ENCODE peak calls at places on chromosome 1, in four cellular contexts. F is GM23338, N is suprapubic skin, U is GM12892. L is an unnamed sample.

GRCh38 chr1:65309317-65310077 is at the start of gene DNAJC6:
- DNase-seq in U (peak; percentile 13), N (peak; percentile 76), F (peak; percentile 93), L (peak; percentile 31)

GRCh38 chr1:2525896-2526823 is at the start of gene PANK4:
- DNase-seq in F (peak; percentile 97), N (peak; percentile 95), U (peak; percentile 92), L (peak; percentile 97)

GRCh38 chr1:10456079-10456478 is 6.2 kb downstream of the CORT start:
- DNase-seq in N (no peak), U (no peak), F (peak; percentile 45), L (no peak)

GRCh38 chr1:189405419-189405818 is 1072.2 kb downstream of the BRINP3 start:
- DNase-seq in U (no peak), N (no peak), F (peak; percentile 36), L (no peak)

GRCh38 chr1:65846911-65847310 is 54.2 kb downstream of the PDE4B start:
- DNase-seq in N (no peak), U (no peak), F (no peak), L (no peak)

GRCh38 chr1:92755541-92756351 is 29.2 kb downstream of the EVI5 start:
- DNase-seq in N (no peak), F (no peak), U (no peak), L (no peak)

GRCh38 chr1:197908695-197909336 is 6.4 kb downstream of the C1orf53 start:
- DNase-seq in F (peak; percentile 69), N (no peak), U (no peak), L (no peak)

GRCh38 chr1:51417496-51418383 is 87.4 kb upstream of the TTC39A start:
- DNase-seq in F (no peak), U (no peak), N (no peak), L (no peak)

GRCh38 chr1:57843760-57844159 is 419.9 kb upstream of the DAB1 start:
- DNase-seq in U (no peak), F (no peak), N (no peak), L (no peak)

GRCh38 chr1:214791961-214792360 is 189.0 kb downstream of the CENPF start:
- DNase-seq in F (no peak), U (no peak), N (no peak), L (no peak)

GRCh38 chr1:84505167-84506001 is 802 bp upstream of the SPATA1 start:
- DNase-seq in U (peak; percentile 46), F (peak; percentile 74), N (peak; percentile 85), L (peak; percentile 32)

GRCh38 chr1:223845810-223846667 is at the start of gene TP53BP2:
- DNase-seq in U (peak; percentile 61), F (peak; percentile 91), N (peak; percentile 90), L (peak; percentile 67)

GRCh38 chr1:217184854-217185253 is 446.0 kb downstream of the GPATCH2 start:
- DNase-seq in U (no peak), F (no peak), N (no peak), L (no peak)

GRCh38 chr1:10975567-10976326 is 36.7 kb upstream of the TARDBP start:
- DNase-seq in U (no peak), N (peak; percentile 88), F (no peak), L (no peak)

GRCh38 chr1:12345350-12346217 is 115.8 kb downstream of the VPS13D start:
- DNase-seq in N (no peak), F (no peak), U (no peak), L (no peak)

GRCh38 chr1:235675152-235675890 is 25.7 kb upstream of the GNG4 start:
- DNase-seq in N (no peak), U (no peak), F (peak; percentile 27), L (no peak)

GRCh38 chr1:48808496-48808895 is 31.8 kb upstream of the BEND5 start:
- DNase-seq in F (no peak), N (no peak), U (no peak), L (no peak)

GRCh38 chr1:114229368-114229767 is 75.7 kb upstream of the SYT6 start:
- DNase-seq in U (no peak), N (no peak), F (no peak), L (no peak)

DNA sequence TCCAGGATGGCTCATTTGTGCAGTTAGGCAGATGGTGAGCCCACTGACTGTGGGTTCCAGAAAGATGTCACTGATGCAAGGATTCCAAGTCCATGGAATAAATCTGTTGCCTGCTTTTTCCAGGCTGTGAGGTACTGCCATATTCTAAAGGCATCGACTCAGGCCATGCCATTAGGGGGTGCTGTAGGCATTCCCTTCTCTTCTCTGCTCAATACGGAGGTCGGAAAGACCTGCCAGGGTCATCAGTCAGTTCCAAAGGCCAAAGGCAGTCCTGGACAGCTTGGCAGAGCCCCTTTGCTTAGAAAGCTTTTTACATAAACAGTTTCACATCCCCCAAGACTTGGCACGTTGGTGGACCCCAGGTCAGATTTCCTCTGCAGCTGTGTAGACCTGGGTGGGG is 31.7 kb upstream of the TMEM125 start:
- DNase-seq in N (no peak), F (peak; percentile 89), U (no peak), L (peak; percentile 52)
- TF ChIP-seq POLR2AphosphoS5 in N (no peak), F (no peak), U (no peak), L (no peak)

GRCh38 chr1:151620286-151620685 is 8.4 kb downstream of the SNX27 start:
- DNase-seq in U (no peak), N (no peak), F (no peak), L (no peak)

GRCh38 chr1:151617995-151618394 is 6.1 kb downstream of the SNX27 start:
- DNase-seq in N (no peak), U (no peak), F (no peak), L (no peak)

GRCh38 chr1:151619489-151620093 is 7.7 kb downstream of the SNX27 start:
- DNase-seq in U (no peak), N (no peak), F (no peak), L (no peak)

GRCh38 chr1:151616505-151616849 is 4.6 kb downstream of the SNX27 start:
- DNase-seq in U (no peak), F (no peak), N (no peak), L (no peak)

DNA sequence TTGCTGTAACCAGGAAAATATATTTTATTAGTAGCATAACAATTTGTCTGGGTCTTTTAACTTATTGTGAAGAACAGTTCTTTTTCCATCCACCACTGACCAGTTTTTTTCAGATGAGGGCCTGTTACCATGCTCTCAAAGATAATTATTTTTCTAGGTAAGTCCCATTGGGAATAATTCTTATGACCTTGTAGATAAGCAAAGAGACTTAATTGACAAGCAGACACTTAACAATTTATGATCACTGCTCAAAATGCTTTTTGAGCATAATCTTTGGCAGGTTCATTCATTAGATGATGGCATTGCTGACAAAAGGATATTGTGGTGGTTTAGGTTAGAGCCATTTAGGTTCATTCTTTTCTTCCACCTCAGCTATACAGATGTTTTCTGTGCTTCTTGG is 6.6 kb downstream of the SNX27 start:
- DNase-seq in N (no peak), F (no peak), U (no peak), L (no peak)
- TF ChIP-seq POLR2AphosphoS5 in N (no peak), F (no peak), U (no peak), L (no peak)

GRCh38 chr1:25607123-25607522 is 9.5 kb upstream of the MAN1C1 start:
- DNase-seq in F (no peak), N (no peak), U (no peak), L (no peak)

GRCh38 chr1:25610822-25611630 is 5.6 kb upstream of the MAN1C1 start:
- DNase-seq in F (no peak), N (peak; percentile 65), U (no peak), L (no peak)

GRCh38 chr1:25611843-25612242 is 4.7 kb upstream of the MAN1C1 start:
- DNase-seq in N (peak; percentile 31), F (no peak), U (no peak), L (no peak)

GRCh38 chr1:25609921-25610320 is 6.7 kb upstream of the MAN1C1 start:
- DNase-seq in U (no peak), N (peak; percentile 32), F (peak; percentile 66), L (no peak)

DNA sequence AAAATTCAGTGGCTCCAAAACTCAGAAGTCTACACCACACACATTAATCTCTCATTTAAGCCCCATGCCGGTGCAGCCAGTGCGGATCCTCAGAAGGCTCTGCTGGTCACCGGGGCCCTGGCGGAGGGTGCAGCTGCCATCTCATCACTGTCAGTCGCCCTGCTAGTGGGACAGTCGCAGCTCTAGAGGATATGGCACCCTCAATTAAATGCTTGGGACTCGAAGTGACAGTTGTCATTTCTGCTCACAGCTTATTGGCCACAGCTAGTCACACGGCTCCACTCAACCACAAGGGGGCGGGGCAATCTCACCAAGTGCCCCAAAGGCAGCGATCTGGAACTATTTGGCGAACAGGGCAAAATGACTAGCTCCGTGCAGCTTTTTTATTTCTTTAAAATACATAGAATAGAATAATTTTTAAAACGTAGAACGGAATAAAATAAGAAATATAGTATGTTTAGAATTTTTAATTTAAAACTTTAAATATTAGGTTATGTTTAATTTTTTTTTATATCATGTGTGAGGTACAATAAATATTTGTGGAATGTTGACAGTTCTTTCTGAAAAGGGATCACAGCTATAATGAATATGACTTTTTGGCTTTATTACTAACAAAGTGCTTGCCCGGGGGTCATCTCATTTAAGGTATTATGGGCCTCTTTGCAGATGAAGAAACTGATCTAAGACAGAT is 8.0 kb upstream of the MAN1C1 start:
- DNase-seq in N (peak; percentile 94), F (peak; percentile 95), U (peak; percentile 61), L (peak; percentile 63)
- TF ChIP-seq POLR2AphosphoS5 in N (no peak), F (no peak), U (no peak), L (no peak)

DNA sequence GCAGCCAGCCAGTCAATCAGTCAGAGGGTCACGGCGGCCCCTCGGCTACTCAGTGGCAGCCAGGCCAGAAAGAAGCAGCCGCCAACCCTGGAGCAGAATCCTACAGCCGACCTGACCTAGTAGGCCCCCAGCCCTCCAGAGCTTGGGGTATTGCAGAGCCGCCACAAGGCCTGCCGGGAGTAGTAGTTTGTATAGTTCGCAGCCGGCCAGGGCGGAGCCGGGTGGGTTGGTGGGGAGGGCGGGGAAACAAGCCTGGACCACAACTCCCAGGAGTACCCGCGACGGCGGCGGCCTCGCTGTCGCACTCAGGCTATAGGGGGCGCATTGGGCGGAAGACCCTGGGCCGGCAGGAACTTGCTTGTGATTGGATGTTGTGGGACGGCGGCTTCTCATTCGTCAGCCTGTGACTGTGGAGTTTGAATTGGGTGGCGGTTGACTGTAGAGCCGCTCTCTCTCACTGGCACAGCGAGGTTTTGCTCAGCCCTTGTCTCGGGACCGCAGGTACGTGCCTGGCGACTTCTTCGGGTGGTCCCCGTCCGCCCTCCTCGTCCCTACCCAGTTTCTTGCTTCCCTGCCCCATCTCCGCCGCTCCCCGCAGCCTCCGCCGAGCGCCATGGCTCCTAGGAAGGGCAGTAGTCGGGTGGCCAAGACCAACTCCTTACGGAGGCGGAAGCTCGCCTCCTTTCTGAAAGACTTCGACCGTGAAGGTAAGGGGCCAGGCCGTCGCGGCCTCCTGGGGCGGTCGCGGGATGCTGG is at the start of gene CDCA8:
- DNase-seq in F (peak; percentile 98), U (peak; percentile 95), N (peak; percentile 99), L (peak; percentile 95)
- TF ChIP-seq POLR2AphosphoS5 in F (peak; percentile 95), U (peak; percentile 90), N (peak; percentile 48), L (peak; percentile 83)

L was measured in GM12891.